ENCODE peak calls at places on chromosome 19, in four cellular contexts. One of them, this sample, is unnamed.
A peak's percentile ranks its signal among the peaks of the same experiment; 100 is the strongest.

GRCh38 chr19:49442354-49442753 is 1.0 kb upstream of the SLC17A7 start:
- DNase-seq in K562: no peak
- DNase-seq in WTC11: peak; percentile 67
- DNase-seq in GM12878: no peak
- DNase-seq in this sample: no peak

GRCh38 chr19:44648536-44649370 is 5.0 kb downstream of the PVR start:
- DNase-seq in K562: no peak
- DNase-seq in WTC11: no peak
- DNase-seq in GM12878: no peak
- DNase-seq in this sample: no peak

GRCh38 chr19:4144666-4145261 is 8.7 kb upstream of the CREB3L3 start:
- DNase-seq in K562: peak; percentile 34
- DNase-seq in WTC11: no peak
- DNase-seq in GM12878: no peak
- DNase-seq in this sample: peak; percentile 12

GRCh38 chr19:49875801-49876421 is 1.2 kb downstream of the AKT1S1 start:
- DNase-seq in K562: peak; percentile 58
- DNase-seq in WTC11: peak; percentile 63
- DNase-seq in GM12878: no peak
- DNase-seq in this sample: peak; percentile 82

GRCh38 chr19:48510421-48511268 is 990 bp downstream of the LMTK3 start:
- DNase-seq in K562: peak; percentile 67
- DNase-seq in WTC11: peak; percentile 89
- DNase-seq in GM12878: no peak
- DNase-seq in this sample: peak; percentile 80

GRCh38 chr19:3389446-3389778 is 23.0 kb downstream of the NFIC start:
- DNase-seq in K562: no peak
- DNase-seq in WTC11: no peak
- DNase-seq in GM12878: no peak
- DNase-seq in this sample: no peak

GRCh38 chr19:8935460-8935859 is 74.7 kb downstream of the MUC16 start:
- DNase-seq in K562: no peak
- DNase-seq in WTC11: no peak
- DNase-seq in GM12878: no peak
- DNase-seq in this sample: no peak

GRCh38 chr19:35757231-35757748 is 461 bp upstream of the HSPB6 start:
- DNase-seq in K562: peak; percentile 48
- DNase-seq in WTC11: no peak
- DNase-seq in GM12878: no peak
- DNase-seq in this sample: peak; percentile 70

GRCh38 chr19:5828661-5829566 is 10.6 kb downstream of the FUT6 start:
- DNase-seq in K562: no peak
- DNase-seq in WTC11: peak; percentile 67
- DNase-seq in GM12878: no peak
- DNase-seq in this sample: peak; percentile 89

GRCh38 chr19:29117926-29118325 is 95.0 kb downstream of the UQCRFS1 start:
- DNase-seq in K562: no peak
- DNase-seq in WTC11: no peak
- DNase-seq in GM12878: no peak
- DNase-seq in this sample: no peak

GRCh38 chr19:48419158-48419920 is 25.9 kb downstream of the GRIN2D start:
- DNase-seq in K562: peak; percentile 70
- DNase-seq in WTC11: peak; percentile 88
- DNase-seq in GM12878: peak; percentile 57
- DNase-seq in this sample: peak; percentile 87

GRCh38 chr19:6551607-6552450 is 21.0 kb downstream of the TNFSF9 start:
- DNase-seq in K562: peak; percentile 85
- DNase-seq in WTC11: peak; percentile 82
- DNase-seq in GM12878: no peak
- DNase-seq in this sample: peak; percentile 70

GRCh38 chr19:41844601-41845000 is at the start of gene LYPD4:
- DNase-seq in K562: peak; percentile 55
- DNase-seq in WTC11: peak; percentile 44
- DNase-seq in GM12878: no peak
- DNase-seq in this sample: peak; percentile 53

GRCh38 chr19:44615529-44616247 is 2.3 kb downstream of the IGSF23 start:
- DNase-seq in K562: no peak
- DNase-seq in WTC11: no peak
- DNase-seq in GM12878: no peak
- DNase-seq in this sample: no peak

GRCh38 chr19:40578442-40578908 is 1.8 kb downstream of the SHKBP1 start:
- DNase-seq in K562: peak; percentile 85
- DNase-seq in WTC11: peak; percentile 86
- DNase-seq in GM12878: no peak
- DNase-seq in this sample: peak; percentile 60

GRCh38 chr19:961866-962620 is 22.1 kb upstream of the WDR18 start:
- DNase-seq in K562: peak; percentile 96
- DNase-seq in WTC11: no peak
- DNase-seq in GM12878: no peak
- DNase-seq in this sample: no peak

GRCh38 chr19:2012941-2013682 is 2.4 kb downstream of the BTBD2 start:
- DNase-seq in K562: no peak
- DNase-seq in WTC11: no peak
- DNase-seq in GM12878: no peak
- DNase-seq in this sample: peak; percentile 22

GRCh38 chr19:2013683-2013961 is 1.9 kb downstream of the BTBD2 start:
- DNase-seq in K562: no peak
- DNase-seq in WTC11: no peak
- DNase-seq in GM12878: no peak
- DNase-seq in this sample: peak; percentile 37

GRCh38 chr19:2011169-2011568 is 4.3 kb downstream of the BTBD2 start:
- DNase-seq in K562: no peak
- DNase-seq in WTC11: no peak
- DNase-seq in GM12878: no peak
- DNase-seq in this sample: peak; percentile 17

GRCh38 chr19:2014081-2014693 is 1.3 kb downstream of the BTBD2 start:
- DNase-seq in K562: no peak
- DNase-seq in WTC11: no peak
- DNase-seq in GM12878: no peak
- DNase-seq in this sample: peak; percentile 42

GRCh38 chr19:2010135-2010668 is 5.3 kb downstream of the BTBD2 start:
- DNase-seq in K562: no peak
- DNase-seq in WTC11: no peak
- DNase-seq in GM12878: no peak
- DNase-seq in this sample: peak; percentile 28
- TF ChIP-seq USF1 in K562: no peak
- TF ChIP-seq USF1 in WTC11: no peak
- TF ChIP-seq USF1 in GM12878: no peak
- TF ChIP-seq USF1 in this sample: no peak

GRCh38 chr19:13053238-13053637 is 49.4 kb downstream of the LYL1 start:
- DNase-seq in K562: no peak
- DNase-seq in WTC11: no peak
- DNase-seq in GM12878: no peak
- DNase-seq in this sample: no peak
- TF ChIP-seq USF1 in K562: no peak
- TF ChIP-seq USF1 in WTC11: no peak
- TF ChIP-seq USF1 in GM12878: no peak
- TF ChIP-seq USF1 in this sample: no peak

GRCh38 chr19:10285393-10285792 is 1.4 kb upstream of the ICAM4 start:
- DNase-seq in K562: no peak
- DNase-seq in WTC11: no peak
- DNase-seq in GM12878: no peak
- DNase-seq in this sample: no peak

GRCh38 chr19:10279737-10280442 is 6.9 kb upstream of the ICAM4 start:
- DNase-seq in K562: no peak
- DNase-seq in WTC11: no peak
- DNase-seq in GM12878: no peak
- DNase-seq in this sample: no peak

GRCh38 chr19:10283786-10284540 is 2.8 kb upstream of the ICAM4 start:
- DNase-seq in K562: no peak
- DNase-seq in WTC11: no peak
- DNase-seq in GM12878: no peak
- DNase-seq in this sample: no peak

GRCh38 chr19:10284641-10285278 is 2.0 kb upstream of the ICAM4 start:
- DNase-seq in K562: no peak
- DNase-seq in WTC11: no peak
- DNase-seq in GM12878: no peak
- DNase-seq in this sample: no peak

DNA sequence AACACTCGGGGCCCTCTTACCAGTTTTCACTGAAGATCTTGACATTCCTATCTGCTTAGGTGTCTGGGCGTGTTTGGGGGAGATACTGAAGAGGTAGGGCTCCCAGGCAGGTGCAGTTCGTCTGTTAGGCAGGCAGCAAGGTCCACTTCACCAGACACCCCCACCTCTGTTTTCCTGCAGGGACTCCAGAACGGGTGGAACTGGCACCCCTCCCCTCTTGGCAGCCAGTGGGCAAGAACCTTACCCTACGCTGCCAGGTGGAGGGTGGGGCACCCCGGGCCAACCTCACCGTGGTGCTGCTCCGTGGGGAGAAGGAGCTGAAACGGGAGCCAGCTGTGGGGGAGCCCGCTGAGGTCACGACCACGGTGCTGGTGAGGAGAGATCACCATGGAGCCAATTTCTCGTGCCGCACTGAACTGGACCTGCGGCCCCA is 3.4 kb upstream of the ICAM4 start:
- DNase-seq in K562: no peak
- DNase-seq in WTC11: no peak
- DNase-seq in GM12878: no peak
- DNase-seq in this sample: no peak
- TF ChIP-seq USF1 in K562: no peak
- TF ChIP-seq USF1 in WTC11: no peak
- TF ChIP-seq USF1 in GM12878: no peak
- TF ChIP-seq USF1 in this sample: no peak

GRCh38 chr19:10936661-10937084 is 8.1 kb downstream of the TIMM29 start:
- DNase-seq in K562: peak; percentile 73
- DNase-seq in WTC11: peak; percentile 59
- DNase-seq in GM12878: peak; percentile 35
- DNase-seq in this sample: peak; percentile 83
- TF ChIP-seq USF1 in K562: no peak
- TF ChIP-seq USF1 in WTC11: no peak
- TF ChIP-seq USF1 in GM12878: no peak
- TF ChIP-seq USF1 in this sample: no peak

GRCh38 chr19:38266981-38267597 is 2.7 kb downstream of the SPINT2 start:
- DNase-seq in K562: peak; percentile 42
- DNase-seq in WTC11: no peak
- DNase-seq in GM12878: no peak
- DNase-seq in this sample: no peak

GRCh38 chr19:38264486-38265212 is at the start of gene SPINT2:
- DNase-seq in K562: no peak
- DNase-seq in WTC11: peak; percentile 93
- DNase-seq in GM12878: no peak
- DNase-seq in this sample: peak; percentile 72

GRCh38 chr19:38265213-38265861 is 964 bp downstream of the SPINT2 start:
- DNase-seq in K562: no peak
- DNase-seq in WTC11: no peak
- DNase-seq in GM12878: no peak
- DNase-seq in this sample: no peak

GRCh38 chr19:38267780-38268430 is 3.5 kb downstream of the SPINT2 start:
- DNase-seq in K562: no peak
- DNase-seq in WTC11: no peak
- DNase-seq in GM12878: no peak
- DNase-seq in this sample: no peak

DNA sequence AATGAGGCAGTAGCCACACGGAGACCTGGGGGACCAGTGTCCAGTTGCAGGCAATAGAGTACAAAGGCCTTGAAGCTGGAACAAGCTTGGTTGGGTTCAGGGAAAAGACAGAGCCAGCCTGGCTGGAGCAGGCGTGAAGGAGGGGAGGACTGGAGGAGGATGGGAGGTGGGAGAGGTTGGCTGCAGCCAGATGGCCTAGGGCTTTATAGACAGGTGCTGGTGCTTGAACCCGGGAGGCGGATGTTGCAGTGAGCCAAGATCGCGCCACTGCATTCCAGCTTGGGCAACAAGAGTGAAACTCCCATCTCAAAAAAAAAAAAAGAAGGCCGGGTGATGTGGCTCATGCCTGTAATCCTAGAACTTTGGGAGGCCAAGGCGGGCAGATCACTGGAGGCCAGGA is 1.7 kb downstream of the SPINT2 start:
- DNase-seq in K562: no peak
- DNase-seq in WTC11: no peak
- DNase-seq in GM12878: no peak
- DNase-seq in this sample: no peak
- TF ChIP-seq USF1 in K562: no peak
- TF ChIP-seq USF1 in WTC11: no peak
- TF ChIP-seq USF1 in GM12878: no peak
- TF ChIP-seq USF1 in this sample: no peak

GRCh38 chr19:47240561-47240960 is 9.6 kb upstream of the BBC3 start:
- DNase-seq in K562: no peak
- DNase-seq in WTC11: no peak
- DNase-seq in GM12878: no peak
- DNase-seq in this sample: no peak

GRCh38 chr19:47239610-47240296 is 8.8 kb upstream of the BBC3 start:
- DNase-seq in K562: no peak
- DNase-seq in WTC11: peak; percentile 83
- DNase-seq in GM12878: no peak
- DNase-seq in this sample: peak; percentile 97

GRCh38 chr19:47239152-47239551 is 8.2 kb upstream of the BBC3 start:
- DNase-seq in K562: no peak
- DNase-seq in WTC11: no peak
- DNase-seq in GM12878: no peak
- DNase-seq in this sample: no peak

GRCh38 chr19:47241919-47242644 is 11.1 kb upstream of the BBC3 start:
- DNase-seq in K562: no peak
- DNase-seq in WTC11: no peak
- DNase-seq in GM12878: no peak
- DNase-seq in this sample: no peak

GRCh38 chr19:47240996-47241918 is 10.3 kb upstream of the BBC3 start:
- DNase-seq in K562: peak; percentile 93
- DNase-seq in WTC11: peak; percentile 92
- DNase-seq in GM12878: no peak
- DNase-seq in this sample: peak; percentile 84
- TF ChIP-seq USF1 in K562: no peak
- TF ChIP-seq USF1 in WTC11: no peak
- TF ChIP-seq USF1 in GM12878: no peak
- TF ChIP-seq USF1 in this sample: no peak

GRCh38 chr19:39307233-39307821 is 11.1 kb downstream of the IFNL1 start:
- DNase-seq in K562: no peak
- DNase-seq in WTC11: peak; percentile 80
- DNase-seq in GM12878: no peak
- DNase-seq in this sample: no peak
- TF ChIP-seq USF1 in K562: no peak
- TF ChIP-seq USF1 in WTC11: no peak
- TF ChIP-seq USF1 in GM12878: no peak
- TF ChIP-seq USF1 in this sample: no peak

This sample was measured in SK-N-SH.